ENCODE peak calls at places on chromosomes 11 and 22, in five cellular contexts. O is mucosa of descending colon, U is cardiac fibroblast, I is astrocyte of the spinal cord, Y is WTC11. X is an unnamed sample.

GRCh38 chr11:11157201-11157600 is 195.8 kb downstream of the CSNK2A3 start:
- DNase-seq in O (peak; percentile 21), U (peak; percentile 39), I (peak; percentile 5), Y (peak; percentile 67), X (peak; percentile 30)

GRCh38 chr11:615453-616319 is at the start of gene IRF7:
- DNase-seq in O (peak; percentile 97), U (peak; percentile 94), I (peak; percentile 93), Y (peak; percentile 91), X (peak; percentile 98)

GRCh38 chr11:57499413-57499982 is 16.0 kb downstream of the SLC43A1 start:
- DNase-seq in O (peak; percentile 96), U (peak; percentile 98), I (peak; percentile 93), Y (peak; percentile 99), X (peak; percentile 92)

GRCh38 chr22:16932577-16932976 is 75.4 kb downstream of the GAB4 start:
- DNase-seq in O (no peak), U (no peak), I (no peak), Y (no peak), X (no peak)

GRCh38 chr11:71252782-71253730 is 679 bp upstream of the SHANK2 start:
- DNase-seq in O (peak; percentile 73), U (peak; percentile 58), I (peak; percentile 55), Y (peak; percentile 52), X (no peak)

GRCh38 chr11:76288166-76288978 is 82.1 kb upstream of the WNT11 start:
- DNase-seq in O (no peak), U (no peak), I (peak; percentile 3), Y (no peak), X (no peak)

GRCh38 chr11:80855975-80856524 is 1415.2 kb upstream of the TENM4 start:
- DNase-seq in O (no peak), U (peak; percentile 42), I (peak; percentile 60), Y (no peak), X (no peak)

GRCh38 chr11:77198440-77198849 is 70.4 kb downstream of the MYO7A start:
- DNase-seq in O (no peak), U (no peak), I (no peak), Y (peak; percentile 82), X (peak; percentile 58)

GRCh38 chr11:133082453-133082781 is 449.9 kb downstream of the OPCML start:
- DNase-seq in O (peak; percentile 27), U (peak; percentile 2), I (no peak), Y (peak; percentile 59), X (no peak)

GRCh38 chr22:22838148-22838786 is 49.3 kb upstream of the IGLL5 start:
- DNase-seq in O (no peak), U (no peak), I (no peak), Y (no peak), X (no peak)

GRCh38 chr11:95536049-95536448 is 253.5 kb downstream of the FAM76B start:
- DNase-seq in O (no peak), U (no peak), I (peak; percentile 20), Y (no peak), X (no peak)

GRCh38 chr11:66743271-66743968 is 14.4 kb upstream of the SPTBN2 start:
- DNase-seq in O (peak; percentile 90), U (no peak), I (no peak), Y (no peak), X (no peak)

GRCh38 chr11:128355558-128355957 is 231.8 kb downstream of the ETS1 start:
- DNase-seq in O (no peak), U (no peak), I (no peak), Y (no peak), X (no peak)

GRCh38 chr11:115324569-115325432 is 179.4 kb downstream of the CADM1 start:
- DNase-seq in O (peak; percentile 50), U (peak; percentile 60), I (peak; percentile 71), Y (peak; percentile 13), X (peak; percentile 45)

GRCh38 chr11:45089845-45090499 is 56.5 kb upstream of the PRDM11 start:
- DNase-seq in O (no peak), U (peak; percentile 75), I (peak; percentile 23), Y (peak; percentile 49), X (no peak)

GRCh38 chr22:38219644-38220043 is 17.9 kb downstream of the MAFF start:
- DNase-seq in O (no peak), U (no peak), I (no peak), Y (no peak), X (no peak)

GRCh38 chr22:44369916-44370804 is 57.4 kb upstream of the SHISAL1 start:
- DNase-seq in O (no peak), U (no peak), I (no peak), Y (peak; percentile 6), X (no peak)

GRCh38 chr11:129652828-129653227 is 162.8 kb upstream of the TMEM45B start:
- DNase-seq in O (no peak), U (peak; percentile 33), I (peak; percentile 80), Y (no peak), X (no peak)

GRCh38 chr11:115199501-115199900 is 304.7 kb downstream of the CADM1 start:
- DNase-seq in O (no peak), U (no peak), I (peak; percentile 45), Y (no peak), X (no peak)

GRCh38 chr11:102267602-102268001 is 49.7 kb upstream of the BIRC3 start:
- DNase-seq in O (peak; percentile 47), U (no peak), I (peak; percentile 56), Y (no peak), X (no peak)

GRCh38 chr11:107702723-107703122 is 9.1 kb downstream of the SLN start:
- DNase-seq in O (no peak), U (no peak), I (no peak), Y (no peak), X (no peak)

GRCh38 chr11:57681168-57681567 is 13.3 kb downstream of the ZDHHC5 start:
- DNase-seq in O (no peak), U (no peak), I (no peak), Y (no peak), X (no peak)

GRCh38 chr11:31199403-31199802 is 170.1 kb downstream of the DCDC1 start:
- DNase-seq in O (no peak), U (no peak), I (no peak), Y (no peak), X (no peak)

GRCh38 chr11:60978546-60979380 is 7.3 kb downstream of the CD6 start:
- DNase-seq in O (no peak), U (no peak), I (no peak), Y (no peak), X (peak; percentile 41)

GRCh38 chr11:119376197-119376847 is 5.2 kb downstream of the USP2 start:
- DNase-seq in O (no peak), U (no peak), I (no peak), Y (no peak), X (peak; percentile 4)

GRCh38 chr11:64351136-64351631 is 7.8 kb upstream of the RPS6KA4 start:
- DNase-seq in O (peak; percentile 2), U (no peak), I (no peak), Y (no peak), X (no peak)

GRCh38 chr11:57249384-57250319 is 12.6 kb upstream of the APLNR start:
- DNase-seq in O (peak; percentile 88), U (peak; percentile 76), I (peak; percentile 64), Y (peak; percentile 74), X (peak; percentile 54)

GRCh38 chr11:125494033-125494364 is 2.1 kb downstream of the FEZ1 start:
- DNase-seq in O (no peak), U (no peak), I (peak; percentile 7), Y (no peak), X (no peak)

DNA sequence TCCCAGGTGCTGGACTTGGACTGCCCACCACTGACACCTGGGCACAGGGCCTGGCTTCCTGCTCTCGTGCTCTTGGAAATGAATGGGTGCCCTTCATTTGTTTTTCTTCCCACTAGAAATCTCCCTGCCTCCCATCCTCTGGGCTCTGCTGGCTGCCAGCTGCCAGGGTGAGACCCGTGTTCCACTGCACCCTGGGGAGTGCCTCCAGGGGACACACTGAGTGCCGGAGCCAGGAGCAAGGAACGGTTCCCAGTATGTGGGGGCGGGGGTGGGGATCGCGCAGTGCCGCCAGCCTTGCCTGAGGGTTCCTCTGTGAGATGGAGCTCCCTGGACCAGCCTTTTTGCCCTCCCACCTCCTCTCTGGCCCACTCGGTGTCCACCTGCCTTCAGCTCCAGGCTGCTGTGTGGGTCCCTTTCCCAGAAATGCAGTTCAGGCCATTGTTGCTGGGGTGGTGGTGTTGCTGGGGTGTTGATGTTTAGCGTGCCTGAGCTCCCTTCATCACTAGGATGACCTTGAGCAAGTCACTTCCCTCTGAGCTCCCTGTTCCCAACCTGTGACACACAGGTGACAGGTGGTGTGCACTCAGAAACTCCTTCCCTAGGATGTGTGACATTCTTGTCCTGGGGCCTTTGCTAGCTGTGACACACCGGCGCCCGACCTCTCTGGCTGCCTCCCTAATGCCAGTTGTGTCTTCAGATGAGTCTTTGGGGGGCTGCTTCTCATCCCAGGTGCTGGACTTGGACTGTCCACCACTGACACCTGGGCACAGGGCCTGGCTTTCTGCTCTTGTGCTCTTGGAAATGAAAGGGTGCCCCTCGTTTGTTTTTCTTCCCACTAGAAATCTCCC is 72.1 kb downstream of the MED15 start:
- DNase-seq in O (no peak), U (no peak), I (no peak), Y (no peak), X (no peak)
- TF ChIP-seq CTCF in O (no peak), U (no peak), I (no peak), Y (no peak), X (no peak)

DNA sequence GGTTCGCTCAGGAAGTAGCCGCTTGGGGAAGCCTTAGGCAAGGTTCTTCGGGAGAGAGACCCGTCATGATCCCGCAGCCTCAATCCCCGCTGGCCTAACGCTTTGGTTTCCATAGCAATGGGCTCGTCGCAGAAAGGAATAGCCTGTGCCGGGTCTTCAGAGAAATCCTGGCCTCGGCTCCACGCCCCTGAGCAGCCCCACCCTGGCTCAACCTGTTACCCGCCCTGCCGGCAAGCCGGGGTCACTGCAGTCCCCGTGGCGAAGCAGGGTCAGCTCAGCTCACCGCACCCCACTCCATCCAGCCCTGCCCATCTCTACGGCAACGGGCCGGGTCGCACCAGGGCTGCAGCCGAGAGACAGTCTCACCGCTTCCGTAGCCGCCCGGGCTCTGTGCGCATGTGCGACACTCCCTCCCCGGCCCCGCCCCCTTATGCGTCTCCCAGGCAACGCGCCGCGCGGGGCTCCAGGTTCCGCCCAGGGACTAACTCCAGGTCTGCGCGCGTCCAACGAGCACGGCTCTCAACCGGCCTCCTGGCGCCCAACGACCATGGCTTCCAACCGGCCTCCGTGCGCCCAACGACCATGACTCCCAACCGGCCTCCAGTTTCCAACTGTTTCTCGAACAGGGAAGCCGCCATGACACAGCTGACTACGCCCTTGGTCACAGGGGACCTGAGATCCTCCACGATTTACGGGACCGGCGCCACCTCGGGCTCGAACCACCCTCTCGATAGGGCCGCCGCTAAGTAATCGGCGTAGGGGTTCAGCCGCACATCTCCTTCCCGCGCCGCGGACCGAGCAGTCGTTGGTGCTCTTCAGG is at the start of gene DUSP18:
- DNase-seq in O (peak; percentile 97), U (peak; percentile 91), I (peak; percentile 91), Y (peak; percentile 98), X (peak; percentile 98)
- TF ChIP-seq CTCF in O (peak; percentile 48), U (peak; percentile 37), I (peak; percentile 38), Y (peak; percentile 37), X (no peak)

GRCh38 chr22:42794551-42795510 is 62.2 kb downstream of the ARFGAP3 start:
- DNase-seq in O (no peak), U (no peak), I (no peak), Y (peak; percentile 49), X (no peak)
- TF ChIP-seq CTCF in O (no peak), U (peak; percentile 23), I (peak; percentile 24), Y (no peak), X (peak; percentile 15)

GRCh38 chr11:1768141-1768469 is 4.4 kb upstream of the CTSD start:
- DNase-seq in O (no peak), U (no peak), I (no peak), Y (no peak), X (no peak)

GRCh38 chr11:1763796-1764661 is at the start of gene CTSD:
- DNase-seq in O (peak; percentile 93), U (peak; percentile 86), I (peak; percentile 64), Y (peak; percentile 87), X (peak; percentile 100)

GRCh38 chr11:1766719-1767398 is 3.1 kb upstream of the CTSD start:
- DNase-seq in O (no peak), U (no peak), I (no peak), Y (no peak), X (no peak)

GRCh38 chr11:1767399-1768140 is 3.8 kb upstream of the CTSD start:
- DNase-seq in O (no peak), U (no peak), I (no peak), Y (no peak), X (no peak)

GRCh38 chr11:1765871-1766718 is 2.4 kb upstream of the CTSD start:
- DNase-seq in O (no peak), U (no peak), I (no peak), Y (peak; percentile 73), X (no peak)
- TF ChIP-seq CTCF in O (no peak), U (no peak), I (peak; percentile 21), Y (peak; percentile 16), X (peak; percentile 26)

X was measured in GM13977.